ENCODE peak calls at places on chromosomes 1 and 21, in five cellular contexts. T, C, G, I and D are unnamed samples.

GRCh38 chr1:236417325-236417724 is 23.2 kb downstream of the EDARADD start:
- DNase-seq in T (no peak), C (no peak), G (no peak), I (no peak), D (no peak)

GRCh38 chr21:34511787-34512451 is at the start of gene KCNE1:
- DNase-seq in T (no peak), C (no peak), G (no peak), I (no peak), D (no peak)

GRCh38 chr1:7456683-7457082 is 314.4 kb upstream of the VAMP3 start:
- DNase-seq in T (no peak), C (no peak), G (no peak), I (no peak), D (no peak)

GRCh38 chr1:211944733-211945500 is 90.4 kb downstream of the INTS7 start:
- DNase-seq in T (peak; percentile 54), C (no peak), G (peak; percentile 22), I (no peak), D (no peak)

GRCh38 chr1:117970251-117970650 is 40.7 kb downstream of the WDR3 start:
- DNase-seq in T (no peak), C (no peak), G (no peak), I (no peak), D (no peak)

GRCh38 chr21:42829954-42830353 is 49.4 kb downstream of the WDR4 start:
- DNase-seq in T (no peak), C (no peak), G (no peak), I (no peak), D (no peak)

GRCh38 chr1:245538671-245539070 is 383.9 kb downstream of the KIF26B start:
- DNase-seq in T (no peak), C (no peak), G (no peak), I (no peak), D (no peak)

GRCh38 chr1:224170748-224171478 is 12.1 kb upstream of the DEGS1 start:
- DNase-seq in T (no peak), C (no peak), G (no peak), I (peak; percentile 4), D (no peak)

GRCh38 chr1:56081151-56081550 is 498.2 kb downstream of the PLPP3 start:
- DNase-seq in T (no peak), C (no peak), G (peak; percentile 93), I (no peak), D (no peak)

GRCh38 chr21:42142598-42142997 is 71.5 kb downstream of the UMODL1 start:
- DNase-seq in T (no peak), C (no peak), G (no peak), I (no peak), D (no peak)

GRCh38 chr1:234676103-234676594 is 66.2 kb upstream of the IRF2BP2 start:
- DNase-seq in T (peak; percentile 74), C (peak; percentile 60), G (peak; percentile 74), I (no peak), D (no peak)

GRCh38 chr1:5415621-5416020 is 576.6 kb downstream of the NPHP4 start:
- DNase-seq in T (no peak), C (no peak), G (no peak), I (no peak), D (no peak)

GRCh38 chr1:203263496-203263895 is 34.0 kb upstream of the CHIT1 start:
- DNase-seq in T (no peak), C (no peak), G (no peak), I (no peak), D (no peak)

GRCh38 chr1:15452216-15452615 is 4.3 kb upstream of the CELA2A start:
- DNase-seq in T (no peak), C (no peak), G (peak; percentile 24), I (no peak), D (no peak)

GRCh38 chr1:111852216-111852615 is 96.5 kb downstream of the DDX20 start:
- DNase-seq in T (no peak), C (no peak), G (no peak), I (no peak), D (no peak)